ENCODE peak calls at places on chromosomes 7 and 10, in ten cellular contexts. A, I, Z, H, Y, E, X, M, B and P are unnamed samples.
A peak's percentile ranks its signal among the peaks of the same experiment; 100 is the strongest.

GRCh38 chr10:4839353-4839752 is 13.3 kb downstream of the AKR1E2 start:
- DNase-seq in A (no peak), I (no peak), Z (no peak), H (no peak), Y (no peak), E (no peak), X (no peak), M (no peak), B (no peak), P (peak; percentile 52)

GRCh38 chr7:139231513-139232376 is 708 bp downstream of the UBN2 start:
- DNase-seq in A (no peak), I (no peak), Z (peak; percentile 23), H (peak; percentile 20), Y (peak; percentile 72), E (peak; percentile 6), X (no peak), M (no peak), B (peak; percentile 25), P (no peak)

GRCh38 chr7:142797799-142798377 is 27.1 kb downstream of the PRSS2 start:
- DNase-seq in A (no peak), I (no peak), Z (no peak), H (no peak), Y (peak; percentile 23), E (no peak), X (no peak), M (no peak), B (no peak), P (no peak)

GRCh38 chr7:29511337-29511736 is 52.3 kb upstream of the PRR15 start:
- DNase-seq in A (no peak), I (no peak), Z (no peak), H (no peak), Y (no peak), E (no peak), X (no peak), M (no peak), B (no peak), P (no peak)

GRCh38 chr7:46071076-46071475 is 150.0 kb upstream of the IGFBP3 start:
- DNase-seq in A (no peak), I (no peak), Z (no peak), H (no peak), Y (peak; percentile 36), E (no peak), X (no peak), M (no peak), B (no peak), P (no peak)

GRCh38 chr10:68861253-68861652 is 33.9 kb downstream of the STOX1 start:
- DNase-seq in A (no peak), I (no peak), Z (no peak), H (no peak), Y (peak; percentile 3), E (no peak), X (no peak), M (no peak), B (no peak), P (no peak)

GRCh38 chr10:127034224-127034623 is 129.0 kb downstream of the DOCK1 start:
- DNase-seq in A (no peak), I (no peak), Z (no peak), H (no peak), Y (no peak), E (no peak), X (no peak), M (no peak), B (no peak), P (no peak)

GRCh38 chr7:149027560-149028345 is 552 bp downstream of the PDIA4 start:
- DNase-seq in A (no peak), I (peak; percentile 29), Z (no peak), H (no peak), Y (peak; percentile 52), E (peak; percentile 41), X (no peak), M (no peak), B (no peak), P (no peak)

GRCh38 chr7:91912500-91912899 is 28.2 kb upstream of the AKAP9 start:
- DNase-seq in A (no peak), I (no peak), Z (no peak), H (no peak), Y (peak; percentile 37), E (peak; percentile 5), X (no peak), M (no peak), B (no peak), P (no peak)

GRCh38 chr7:133365892-133366291 is 113.0 kb downstream of the EXOC4 start:
- DNase-seq in A (no peak), I (peak; percentile 85), Z (no peak), H (peak; percentile 58), Y (peak; percentile 31), E (peak; percentile 62), X (no peak), M (no peak), B (no peak), P (no peak)

GRCh38 chr10:49484501-49485230 is 54.3 kb downstream of the ERCC6 start:
- DNase-seq in A (peak; percentile 23), I (no peak), Z (no peak), H (no peak), Y (peak; percentile 61), E (peak; percentile 68), X (no peak), M (no peak), B (no peak), P (no peak)